ENCODE peak calls at places on chromosome 7, in nine cellular contexts. One of them, this sample, is unnamed.

GRCh38 chr7:95609277-95609971 is 13.1 kb upstream of the PDK4 start:
- DNase-seq in substantia nigra: no peak
- DNase-seq in NCI-H460: no peak
- DNase-seq in RCC 7860: no peak
- DNase-seq in EH: peak; percentile 62
- DNase-seq in GOT3: no peak
- DNase-seq in NCI-H2029: peak; percentile 75
- DNase-seq in H7: no peak
- DNase-seq in fibroblast of mammary gland: peak; percentile 71
- DNase-seq in this sample: peak; percentile 67

GRCh38 chr7:77649950-77650349 is 46.3 kb upstream of the RSBN1L start:
- DNase-seq in substantia nigra: no peak
- DNase-seq in NCI-H2029: no peak
- DNase-seq in NCI-H460: peak; percentile 16
- DNase-seq in RCC 7860: no peak
- DNase-seq in GOT3: no peak
- DNase-seq in fibroblast of mammary gland: peak; percentile 23
- DNase-seq in H7: no peak
- DNase-seq in EH: peak; percentile 82
- DNase-seq in this sample: peak; percentile 78

GRCh38 chr7:49001610-49002033 is 77.3 kb downstream of the CDC14C start:
- DNase-seq in fibroblast of mammary gland: peak; percentile 9
- DNase-seq in NCI-H460: peak; percentile 8
- DNase-seq in EH: no peak
- DNase-seq in substantia nigra: no peak
- DNase-seq in RCC 7860: peak; percentile 40
- DNase-seq in NCI-H2029: no peak
- DNase-seq in H7: peak; percentile 52
- DNase-seq in GOT3: no peak
- DNase-seq in this sample: peak; percentile 0

GRCh38 chr7:13727279-13727678 is 262.2 kb downstream of the ETV1 start:
- DNase-seq in H7: no peak
- DNase-seq in NCI-H2029: no peak
- DNase-seq in fibroblast of mammary gland: no peak
- DNase-seq in RCC 7860: no peak
- DNase-seq in GOT3: no peak
- DNase-seq in substantia nigra: no peak
- DNase-seq in NCI-H460: no peak
- DNase-seq in EH: no peak
- DNase-seq in this sample: no peak

GRCh38 chr7:82481499-82482097 is 38.0 kb upstream of the CACNA2D1 start:
- DNase-seq in substantia nigra: no peak
- DNase-seq in NCI-H2029: no peak
- DNase-seq in H7: no peak
- DNase-seq in RCC 7860: peak; percentile 30
- DNase-seq in NCI-H460: no peak
- DNase-seq in EH: peak; percentile 35
- DNase-seq in fibroblast of mammary gland: peak; percentile 50
- DNase-seq in GOT3: no peak
- DNase-seq in this sample: peak; percentile 40

GRCh38 chr7:30880090-30880704 is 31.5 kb upstream of the AQP1 start:
- DNase-seq in RCC 7860: no peak
- DNase-seq in fibroblast of mammary gland: no peak
- DNase-seq in H7: no peak
- DNase-seq in substantia nigra: no peak
- DNase-seq in GOT3: no peak
- DNase-seq in NCI-H460: no peak
- DNase-seq in EH: no peak
- DNase-seq in NCI-H2029: no peak
- DNase-seq in this sample: no peak

GRCh38 chr7:22629056-22629455 is 97.9 kb upstream of the IL6 start:
- DNase-seq in NCI-H2029: no peak
- DNase-seq in fibroblast of mammary gland: no peak
- DNase-seq in EH: no peak
- DNase-seq in GOT3: no peak
- DNase-seq in H7: no peak
- DNase-seq in substantia nigra: no peak
- DNase-seq in NCI-H460: no peak
- DNase-seq in RCC 7860: no peak
- DNase-seq in this sample: no peak

GRCh38 chr7:41384418-41384817 is 318.5 kb downstream of the INHBA start:
- DNase-seq in H7: no peak
- DNase-seq in GOT3: no peak
- DNase-seq in RCC 7860: no peak
- DNase-seq in EH: no peak
- DNase-seq in substantia nigra: no peak
- DNase-seq in NCI-H2029: no peak
- DNase-seq in fibroblast of mammary gland: no peak
- DNase-seq in NCI-H460: no peak
- DNase-seq in this sample: no peak

GRCh38 chr7:44980393-44981034 is 1.7 kb upstream of the MYO1G start:
- DNase-seq in NCI-H460: no peak
- DNase-seq in H7: peak; percentile 21
- DNase-seq in fibroblast of mammary gland: peak; percentile 47
- DNase-seq in NCI-H2029: no peak
- DNase-seq in EH: peak; percentile 86
- DNase-seq in GOT3: no peak
- DNase-seq in RCC 7860: peak; percentile 55
- DNase-seq in substantia nigra: no peak
- DNase-seq in this sample: no peak

GRCh38 chr7:150397376-150398107 is 18.4 kb downstream of the ZNF775 start:
- DNase-seq in substantia nigra: no peak
- DNase-seq in fibroblast of mammary gland: no peak
- DNase-seq in RCC 7860: no peak
- DNase-seq in NCI-H460: no peak
- DNase-seq in EH: no peak
- DNase-seq in H7: no peak
- DNase-seq in NCI-H2029: no peak
- DNase-seq in GOT3: no peak
- DNase-seq in this sample: no peak

GRCh38 chr7:16078076-16078952 is 343.0 kb downstream of the CRPPA start:
- DNase-seq in NCI-H460: peak; percentile 61
- DNase-seq in substantia nigra: peak; percentile 4
- DNase-seq in EH: peak; percentile 64
- DNase-seq in GOT3: no peak
- DNase-seq in fibroblast of mammary gland: peak; percentile 75
- DNase-seq in H7: peak; percentile 11
- DNase-seq in NCI-H2029: peak; percentile 51
- DNase-seq in RCC 7860: peak; percentile 52
- DNase-seq in this sample: peak; percentile 72

GRCh38 chr7:112362796-112363195 is 87.5 kb upstream of the IFRD1 start:
- DNase-seq in H7: no peak
- DNase-seq in fibroblast of mammary gland: no peak
- DNase-seq in substantia nigra: no peak
- DNase-seq in NCI-H2029: no peak
- DNase-seq in EH: peak; percentile 6
- DNase-seq in GOT3: no peak
- DNase-seq in RCC 7860: no peak
- DNase-seq in NCI-H460: no peak
- DNase-seq in this sample: no peak

GRCh38 chr7:27872281-27873005 is 132.5 kb downstream of the TAX1BP1 start:
- DNase-seq in substantia nigra: no peak
- DNase-seq in RCC 7860: no peak
- DNase-seq in NCI-H460: no peak
- DNase-seq in NCI-H2029: no peak
- DNase-seq in GOT3: no peak
- DNase-seq in H7: no peak
- DNase-seq in fibroblast of mammary gland: no peak
- DNase-seq in EH: no peak
- DNase-seq in this sample: no peak

GRCh38 chr7:13110107-13110506 is 422.7 kb downstream of the ARL4A start:
- DNase-seq in fibroblast of mammary gland: no peak
- DNase-seq in NCI-H460: no peak
- DNase-seq in RCC 7860: no peak
- DNase-seq in GOT3: no peak
- DNase-seq in EH: no peak
- DNase-seq in substantia nigra: no peak
- DNase-seq in H7: no peak
- DNase-seq in NCI-H2029: no peak
- DNase-seq in this sample: no peak

GRCh38 chr7:95245828-95246227 is 78.5 kb downstream of the PON1 start:
- DNase-seq in NCI-H2029: no peak
- DNase-seq in fibroblast of mammary gland: no peak
- DNase-seq in NCI-H460: no peak
- DNase-seq in EH: no peak
- DNase-seq in H7: no peak
- DNase-seq in GOT3: no peak
- DNase-seq in substantia nigra: no peak
- DNase-seq in RCC 7860: no peak
- DNase-seq in this sample: no peak

GRCh38 chr7:36781011-36781738 is 56.9 kb upstream of the AOAH start:
- DNase-seq in EH: no peak
- DNase-seq in NCI-H2029: no peak
- DNase-seq in fibroblast of mammary gland: no peak
- DNase-seq in H7: no peak
- DNase-seq in RCC 7860: no peak
- DNase-seq in GOT3: no peak
- DNase-seq in substantia nigra: no peak
- DNase-seq in NCI-H460: no peak
- DNase-seq in this sample: no peak

GRCh38 chr7:102864958-102865357 is 47.8 kb upstream of the LRRC17 start:
- DNase-seq in NCI-H460: no peak
- DNase-seq in substantia nigra: no peak
- DNase-seq in NCI-H2029: no peak
- DNase-seq in RCC 7860: no peak
- DNase-seq in fibroblast of mammary gland: no peak
- DNase-seq in EH: no peak
- DNase-seq in GOT3: no peak
- DNase-seq in H7: no peak
- DNase-seq in this sample: peak; percentile 43

GRCh38 chr7:54877683-54878082 is 118.7 kb upstream of the SEC61G start:
- DNase-seq in substantia nigra: no peak
- DNase-seq in fibroblast of mammary gland: no peak
- DNase-seq in EH: peak; percentile 38
- DNase-seq in NCI-H460: no peak
- DNase-seq in GOT3: no peak
- DNase-seq in RCC 7860: peak; percentile 14
- DNase-seq in H7: no peak
- DNase-seq in NCI-H2029: no peak
- DNase-seq in this sample: no peak

GRCh38 chr7:84675633-84676034 is 481.0 kb upstream of the SEMA3A start:
- DNase-seq in NCI-H2029: no peak
- DNase-seq in H7: no peak
- DNase-seq in GOT3: no peak
- DNase-seq in substantia nigra: no peak
- DNase-seq in EH: no peak
- DNase-seq in fibroblast of mammary gland: no peak
- DNase-seq in NCI-H460: peak; percentile 86
- DNase-seq in RCC 7860: no peak
- DNase-seq in this sample: no peak

GRCh38 chr7:130367836-130368235 is 12.5 kb upstream of the CPA1 start:
- DNase-seq in NCI-H460: no peak
- DNase-seq in fibroblast of mammary gland: no peak
- DNase-seq in EH: no peak
- DNase-seq in H7: no peak
- DNase-seq in substantia nigra: no peak
- DNase-seq in GOT3: no peak
- DNase-seq in NCI-H2029: no peak
- DNase-seq in RCC 7860: no peak
- DNase-seq in this sample: no peak

GRCh38 chr7:144786522-144786921 is 49.3 kb downstream of the TPK1 start:
- DNase-seq in NCI-H460: no peak
- DNase-seq in GOT3: no peak
- DNase-seq in RCC 7860: no peak
- DNase-seq in substantia nigra: no peak
- DNase-seq in EH: no peak
- DNase-seq in fibroblast of mammary gland: peak; percentile 2
- DNase-seq in H7: peak; percentile 6
- DNase-seq in NCI-H2029: no peak
- DNase-seq in this sample: peak; percentile 5

GRCh38 chr7:604038-604883 is 84.6 kb upstream of the PDGFA start:
- DNase-seq in H7: no peak
- DNase-seq in GOT3: no peak
- DNase-seq in fibroblast of mammary gland: peak; percentile 10
- DNase-seq in RCC 7860: no peak
- DNase-seq in NCI-H460: no peak
- DNase-seq in NCI-H2029: no peak
- DNase-seq in EH: peak; percentile 43
- DNase-seq in substantia nigra: no peak
- DNase-seq in this sample: peak; percentile 91

GRCh38 chr7:104805449-104806317 is 208.3 kb upstream of the KMT2E start:
- DNase-seq in NCI-H2029: no peak
- DNase-seq in GOT3: no peak
- DNase-seq in RCC 7860: no peak
- DNase-seq in NCI-H460: no peak
- DNase-seq in EH: no peak
- DNase-seq in H7: no peak
- DNase-seq in fibroblast of mammary gland: no peak
- DNase-seq in substantia nigra: peak; percentile 16
- DNase-seq in this sample: no peak

GRCh38 chr7:147510913-147511312 is 1079.7 kb upstream of the C7orf33 start:
- DNase-seq in fibroblast of mammary gland: peak; percentile 66
- DNase-seq in RCC 7860: peak; percentile 97
- DNase-seq in GOT3: no peak
- DNase-seq in NCI-H460: no peak
- DNase-seq in NCI-H2029: no peak
- DNase-seq in EH: peak; percentile 31
- DNase-seq in substantia nigra: no peak
- DNase-seq in H7: no peak
- DNase-seq in this sample: peak; percentile 53

GRCh38 chr7:14579971-14580370 is 322.6 kb downstream of the DGKB start:
- DNase-seq in NCI-H460: no peak
- DNase-seq in substantia nigra: no peak
- DNase-seq in NCI-H2029: no peak
- DNase-seq in fibroblast of mammary gland: no peak
- DNase-seq in RCC 7860: no peak
- DNase-seq in GOT3: no peak
- DNase-seq in H7: no peak
- DNase-seq in EH: no peak
- DNase-seq in this sample: no peak

GRCh38 chr7:130113887-130114286 is 43.6 kb downstream of the KLHDC10 start:
- DNase-seq in NCI-H2029: no peak
- DNase-seq in EH: no peak
- DNase-seq in NCI-H460: no peak
- DNase-seq in substantia nigra: no peak
- DNase-seq in H7: no peak
- DNase-seq in GOT3: no peak
- DNase-seq in fibroblast of mammary gland: no peak
- DNase-seq in RCC 7860: no peak
- DNase-seq in this sample: no peak

GRCh38 chr7:39686261-39686924 is 63.0 kb downstream of the RALA start:
- DNase-seq in H7: no peak
- DNase-seq in substantia nigra: no peak
- DNase-seq in RCC 7860: no peak
- DNase-seq in NCI-H2029: no peak
- DNase-seq in fibroblast of mammary gland: peak; percentile 61
- DNase-seq in NCI-H460: no peak
- DNase-seq in GOT3: no peak
- DNase-seq in EH: peak; percentile 80
- DNase-seq in this sample: no peak

GRCh38 chr7:6725003-6725402 is 18.3 kb upstream of the ZNF12 start:
- DNase-seq in GOT3: no peak
- DNase-seq in NCI-H2029: no peak
- DNase-seq in substantia nigra: no peak
- DNase-seq in RCC 7860: no peak
- DNase-seq in EH: no peak
- DNase-seq in NCI-H460: no peak
- DNase-seq in H7: no peak
- DNase-seq in fibroblast of mammary gland: no peak
- DNase-seq in this sample: no peak

GRCh38 chr7:98541101-98541500 is 76.0 kb upstream of the NPTX2 start:
- DNase-seq in H7: no peak
- DNase-seq in NCI-H2029: no peak
- DNase-seq in EH: no peak
- DNase-seq in RCC 7860: no peak
- DNase-seq in fibroblast of mammary gland: no peak
- DNase-seq in substantia nigra: no peak
- DNase-seq in GOT3: no peak
- DNase-seq in NCI-H460: no peak
- DNase-seq in this sample: no peak

GRCh38 chr7:132708501-132708900 is 132.2 kb upstream of the PLXNA4 start:
- DNase-seq in GOT3: no peak
- DNase-seq in NCI-H2029: no peak
- DNase-seq in NCI-H460: no peak
- DNase-seq in substantia nigra: no peak
- DNase-seq in H7: no peak
- DNase-seq in fibroblast of mammary gland: no peak
- DNase-seq in RCC 7860: no peak
- DNase-seq in EH: no peak
- DNase-seq in this sample: no peak

GRCh38 chr7:7176421-7177043 is 5.8 kb upstream of the C1GALT1 start:
- DNase-seq in substantia nigra: no peak
- DNase-seq in EH: peak; percentile 86
- DNase-seq in RCC 7860: peak; percentile 85
- DNase-seq in NCI-H2029: no peak
- DNase-seq in H7: no peak
- DNase-seq in fibroblast of mammary gland: peak; percentile 95
- DNase-seq in NCI-H460: peak; percentile 53
- DNase-seq in GOT3: no peak
- DNase-seq in this sample: peak; percentile 92